ENCODE peak calls at places on chromosomes 3 and 15, in ten cellular contexts. S, A, G, P, W, R, Q, T, D and V are unnamed samples.

GRCh38 chr15:78421241-78421994 is 16.6 kb upstream of the IREB2 start:
- DNase-seq in S (no peak), A (no peak), G (no peak), P (no peak), W (no peak), R (no peak), Q (no peak), T (no peak), D (no peak), V (peak)

GRCh38 chr3:30130391-30130790 is 476.0 kb upstream of the TGFBR2 start:
- DNase-seq in S (no peak), A (no peak), G (no peak), P (peak), W (no peak), R (no peak), Q (no peak), T (no peak), D (no peak), V (peak)

GRCh38 chr3:183369626-183370025 is 58.8 kb downstream of the MCF2L2 start:
- DNase-seq in S (no peak), A (no peak), G (no peak), P (no peak), W (peak), R (no peak), Q (no peak), T (peak), D (no peak), V (no peak)

GRCh38 chr15:71891026-71891425 is 80.7 kb downstream of the NR2E3 start:
- DNase-seq in S (no peak), A (no peak), G (no peak), P (peak), W (no peak), R (no peak), Q (no peak), T (no peak), D (peak), V (no peak)

GRCh38 chr3:194369522-194370279 is at the start of gene LRRC15:
- DNase-seq in S (no peak), A (no peak), G (peak), P (peak), W (peak), R (no peak), Q (no peak), T (peak), D (peak), V (peak)

GRCh38 chr15:77508541-77509505 is 88.1 kb downstream of the HMG20A start:
- DNase-seq in S (no peak), A (peak), G (no peak), P (peak), W (peak), R (no peak), Q (no peak), T (peak), D (peak), V (peak)

GRCh38 chr3:55440406-55440708 is 46.7 kb downstream of the WNT5A start:
- DNase-seq in S (no peak), A (no peak), G (no peak), P (peak), W (no peak), R (no peak), Q (no peak), T (peak), D (no peak), V (no peak)

GRCh38 chr15:23645379-23646164 is 2.1 kb downstream of the MAGEL2 start:
- DNase-seq in S (no peak), A (no peak), G (no peak), P (no peak), W (no peak), R (no peak), Q (no peak), T (no peak), D (no peak), V (no peak)

GRCh38 chr3:65548848-65549625 is 489.7 kb downstream of the MAGI1 start:
- DNase-seq in S (peak), A (no peak), G (no peak), P (peak), W (no peak), R (peak), Q (peak), T (no peak), D (no peak), V (no peak)

GRCh38 chr15:77865106-77865630 is 212.3 kb downstream of the TBC1D2B start:
- DNase-seq in S (no peak), A (no peak), G (no peak), P (no peak), W (no peak), R (no peak), Q (no peak), T (no peak), D (no peak), V (no peak)

GRCh38 chr3:54994026-54994626 is 66.3 kb upstream of the LRTM1 start:
- DNase-seq in S (no peak), A (no peak), G (no peak), P (peak), W (no peak), R (no peak), Q (no peak), T (no peak), D (no peak), V (no peak)

GRCh38 chr3:184230603-184231528 is 1.5 kb downstream of the VWA5B2 start:
- DNase-seq in S (no peak), A (no peak), G (peak), P (no peak), W (peak), R (no peak), Q (no peak), T (no peak), D (no peak), V (no peak)

GRCh38 chr3:5520237-5520636 is 332.7 kb downstream of the EDEM1 start:
- DNase-seq in S (no peak), A (no peak), G (no peak), P (no peak), W (no peak), R (no peak), Q (no peak), T (no peak), D (no peak), V (no peak)

GRCh38 chr15:69081310-69082004 is 67.0 kb downstream of the NOX5 start:
- DNase-seq in S (peak), A (peak), G (peak), P (peak), W (peak), R (no peak), Q (no peak), T (peak), D (peak), V (peak)

DNA sequence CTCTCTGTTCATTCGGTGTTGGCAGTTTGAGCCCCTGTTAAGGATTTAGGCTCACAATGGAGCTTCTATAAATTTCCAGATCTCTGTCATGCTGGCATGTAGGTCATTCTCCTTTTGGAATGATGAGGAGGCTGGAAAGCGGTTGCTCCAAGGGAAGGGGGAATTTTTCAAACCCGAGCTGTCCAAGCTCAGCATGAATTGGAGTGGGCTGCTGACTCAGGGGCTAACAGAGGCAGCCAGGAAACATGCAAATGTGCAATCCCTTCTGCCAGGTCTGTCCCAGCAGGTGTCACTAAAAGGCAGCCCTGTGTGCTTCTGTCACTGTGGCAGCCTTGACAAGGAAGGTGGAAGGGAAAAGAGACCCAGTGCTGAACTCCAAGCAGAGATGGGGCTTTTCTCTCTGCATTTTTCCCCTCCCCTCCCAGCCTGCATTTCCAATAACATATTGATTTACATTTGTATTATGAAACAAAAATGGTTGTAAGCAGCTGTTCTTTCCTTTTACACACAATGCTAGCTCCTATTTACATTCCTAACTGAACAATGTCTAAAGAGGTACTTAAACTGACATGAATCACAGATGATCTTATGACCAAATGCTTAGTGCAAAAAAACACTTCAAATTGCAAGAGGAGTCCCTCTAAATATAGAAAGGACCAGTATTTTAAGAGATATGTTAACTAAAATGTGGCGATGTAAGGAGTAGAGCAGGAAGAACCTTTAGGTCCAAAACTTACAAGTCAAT is 84.4 kb upstream of the ATP10A start:
- DNase-seq in S (no peak), A (no peak), G (no peak), P (peak), W (no peak), R (peak), Q (no peak), T (no peak), D (peak), V (peak)
- TF ChIP-seq CTCF in S (no peak), A (no peak), G (no peak), P (no peak), W (no peak), R (peak), Q (no peak), T (no peak), D (no peak), V (no peak)

DNA sequence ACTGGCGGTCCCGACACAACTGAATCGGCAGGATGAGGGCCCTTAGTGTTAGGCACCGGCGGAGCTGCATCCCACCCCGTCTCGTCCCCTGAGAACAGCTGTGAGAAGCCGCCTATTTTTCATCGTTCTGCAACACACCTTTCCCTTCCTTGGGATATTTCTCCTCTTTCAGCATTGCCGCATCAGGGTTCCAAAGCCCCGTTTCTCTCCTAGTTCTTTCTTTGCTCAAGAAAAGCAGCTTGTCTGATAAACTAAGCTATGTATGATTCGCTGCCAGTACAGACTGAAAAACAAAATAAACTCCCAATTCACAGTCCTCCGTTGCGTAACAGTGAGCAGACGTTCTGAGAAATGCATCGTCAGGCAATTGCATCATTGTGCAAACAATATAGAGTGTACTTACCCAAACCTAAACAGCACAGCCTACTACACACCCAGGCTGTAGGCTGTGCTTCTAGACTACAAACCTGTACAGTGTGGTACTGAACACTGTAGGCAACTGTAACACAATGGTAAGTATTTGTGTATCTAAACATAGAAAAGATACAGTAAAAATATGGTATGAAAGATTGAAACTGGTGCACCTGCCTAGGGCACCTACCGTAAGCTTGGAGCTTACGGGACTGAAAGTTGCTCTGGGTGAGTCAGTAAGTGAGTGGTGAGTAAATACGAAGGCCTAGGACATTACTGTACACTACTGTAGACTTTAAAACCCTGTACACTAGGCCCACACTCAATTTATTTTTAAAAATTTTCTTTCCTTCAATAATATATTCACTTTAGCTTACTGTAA is 8.9 kb upstream of the ADAMTS17 start:
- DNase-seq in S (no peak), A (peak), G (peak), P (peak), W (peak), R (no peak), Q (no peak), T (peak), D (peak), V (peak)
- H3K4me3 ChIP-seq in S (no peak), A (peak), G (peak), P (no peak), W (no peak), R (peak), Q (no peak), T (peak), D (peak), V (peak)

GRCh38 chr15:90933310-90933709 is 961 bp upstream of the HDDC3 start:
- DNase-seq in S (no peak), A (no peak), G (no peak), P (no peak), W (no peak), R (no peak), Q (no peak), T (no peak), D (no peak), V (no peak)

GRCh38 chr15:90932660-90932991 is 277 bp upstream of the HDDC3 start:
- DNase-seq in S (no peak), A (no peak), G (no peak), P (no peak), W (no peak), R (no peak), Q (no peak), T (no peak), D (no peak), V (no peak)

GRCh38 chr15:90936823-90937222 is 1.7 kb downstream of the UNC45A start:
- DNase-seq in S (no peak), A (no peak), G (no peak), P (no peak), W (no peak), R (no peak), Q (no peak), T (no peak), D (no peak), V (no peak)

GRCh38 chr15:90934256-90934948 is 683 bp upstream of the UNC45A start:
- DNase-seq in S (peak), A (peak), G (peak), P (peak), W (peak), R (peak), Q (peak), T (peak), D (peak), V (peak)

GRCh38 chr15:90934949-90935751 is at the start of gene UNC45A:
- DNase-seq in S (peak), A (peak), G (peak), P (peak), W (peak), R (peak), Q (peak), T (peak), D (peak), V (peak)
- TF ChIP-seq CTCF in S (no peak), A (no peak), G (no peak), P (peak), W (no peak), R (no peak), Q (no peak), T (no peak), D (no peak), V (no peak)

DNA sequence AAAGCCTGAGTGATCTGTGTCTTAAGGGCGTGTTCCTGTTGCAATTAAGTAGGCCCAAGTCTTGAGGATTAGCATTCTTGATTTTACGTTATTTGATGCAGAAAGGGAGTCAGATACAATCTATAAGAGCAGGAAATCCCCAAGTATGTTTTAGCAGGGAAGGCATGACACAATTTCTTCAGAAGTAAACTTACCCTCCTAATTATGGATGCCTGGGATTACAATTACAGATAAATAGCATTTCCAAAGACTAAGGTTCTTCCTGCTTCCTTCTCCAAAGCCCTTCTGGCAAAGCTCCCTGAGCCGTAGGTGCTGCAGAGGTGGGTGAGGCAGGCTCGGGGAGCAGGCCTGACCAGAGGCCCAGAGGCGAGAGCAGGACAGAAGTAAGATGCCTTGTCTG is 34.9 kb upstream of the ST6GAL1 start:
- DNase-seq in S (no peak), A (no peak), G (no peak), P (no peak), W (no peak), R (no peak), Q (no peak), T (no peak), D (no peak), V (no peak)
- H3K4me3 ChIP-seq in S (no peak), A (no peak), G (no peak), P (no peak), W (no peak), R (no peak), Q (no peak), T (no peak), D (no peak), V (no peak)

GRCh38 chr3:74067296-74067695 is 442.6 kb upstream of the PDZRN3 start:
- DNase-seq in S (no peak), A (peak), G (no peak), P (no peak), W (peak), R (no peak), Q (no peak), T (peak), D (peak), V (peak)
- TF ChIP-seq CTCF in S (no peak), A (no peak), G (no peak), P (peak), W (peak), R (peak), Q (no peak), T (peak), D (peak), V (peak)